ENCODE peak calls at places on chromosome 15, in five cellular contexts. Y is GM23338, C is HepG2, B is K562, T is H1. I is an unnamed sample.

GRCh38 chr15:95162521-95162920 is 931.2 kb downstream of the MCTP2 start:
- DNase-seq in B (no peak), T (no peak), C (no peak), Y (no peak), I (no peak)

GRCh38 chr15:62618432-62618831 is 424.1 kb upstream of the TPM1 start:
- DNase-seq in Y (no peak), T (no peak), C (no peak), B (no peak), I (no peak)

GRCh38 chr15:91947370-91947769 is 93.9 kb downstream of the SLCO3A1 start:
- DNase-seq in C (no peak), B (no peak), T (no peak), Y (no peak), I (no peak)

GRCh38 chr15:45611305-45611704 is 23.5 kb upstream of the SQOR start:
- DNase-seq in C (peak), T (no peak), Y (peak), B (no peak), I (no peak)

GRCh38 chr15:83458396-83458795 is 11.3 kb downstream of the SH3GL3 start:
- DNase-seq in C (no peak), B (no peak), T (no peak), Y (no peak), I (no peak)

GRCh38 chr15:72486144-72486543 is 12.0 kb downstream of the ARIH1 start:
- DNase-seq in C (no peak), Y (no peak), B (no peak), T (no peak), I (no peak)

GRCh38 chr15:38300395-38300794 is 47.8 kb downstream of the SPRED1 start:
- DNase-seq in C (no peak), Y (no peak), T (no peak), B (no peak), I (no peak)

GRCh38 chr15:39434751-39435238 is 146.1 kb upstream of the THBS1 start:
- DNase-seq in Y (peak), C (peak), T (no peak), B (no peak), I (no peak)

GRCh38 chr15:77607894-77608261 is 24.8 kb downstream of the LINGO1 start:
- DNase-seq in T (no peak), Y (no peak), C (no peak), B (no peak), I (no peak)

GRCh38 chr15:85296615-85297402 is 83.6 kb upstream of the AKAP13 start:
- DNase-seq in C (peak), B (no peak), T (peak), Y (peak), I (peak)

GRCh38 chr15:90552162-90552928 is 22.6 kb downstream of the CRTC3 start:
- DNase-seq in C (no peak), T (no peak), B (no peak), Y (no peak), I (no peak)

GRCh38 chr15:98649996-98650870 is 1.9 kb downstream of the IGF1R start:
- DNase-seq in B (no peak), Y (peak), T (no peak), C (peak), I (no peak)

GRCh38 chr15:40437754-40438687 is 2.7 kb upstream of the BAHD1 start:
- DNase-seq in Y (peak), T (peak), B (no peak), C (no peak), I (peak)

GRCh38 chr15:74364936-74365618 is 2.4 kb downstream of the CYP11A1 start:
- DNase-seq in C (no peak), Y (peak), T (no peak), B (no peak), I (peak)

GRCh38 chr15:28961391-28961790 is 75.6 kb downstream of the APBA2 start:
- DNase-seq in T (peak), B (no peak), C (no peak), Y (peak), I (no peak)

GRCh38 chr15:62570405-62570783 is 405.3 kb upstream of the C2CD4B start:
- DNase-seq in B (no peak), C (no peak), Y (no peak), T (no peak), I (no peak)

GRCh38 chr15:48806151-48806550 is 4.7 kb downstream of the CEP152 start:
- DNase-seq in B (no peak), C (no peak), Y (peak), T (no peak), I (no peak)

GRCh38 chr15:41545218-41545617 is 1.2 kb upstream of the RPAP1 start:
- DNase-seq in Y (no peak), T (no peak), B (no peak), C (no peak), I (no peak)

GRCh38 chr15:41544650-41545015 is 576 bp upstream of the RPAP1 start:
- DNase-seq in T (no peak), C (no peak), Y (no peak), B (no peak), I (no peak)

GRCh38 chr15:41543521-41543870 is 561 bp downstream of the RPAP1 start:
- DNase-seq in B (no peak), T (no peak), Y (no peak), C (no peak), I (no peak)

GRCh38 chr15:41550066-41550805 is 6.2 kb upstream of the RPAP1 start:
- DNase-seq in C (peak), T (no peak), Y (no peak), B (no peak), I (no peak)

DNA sequence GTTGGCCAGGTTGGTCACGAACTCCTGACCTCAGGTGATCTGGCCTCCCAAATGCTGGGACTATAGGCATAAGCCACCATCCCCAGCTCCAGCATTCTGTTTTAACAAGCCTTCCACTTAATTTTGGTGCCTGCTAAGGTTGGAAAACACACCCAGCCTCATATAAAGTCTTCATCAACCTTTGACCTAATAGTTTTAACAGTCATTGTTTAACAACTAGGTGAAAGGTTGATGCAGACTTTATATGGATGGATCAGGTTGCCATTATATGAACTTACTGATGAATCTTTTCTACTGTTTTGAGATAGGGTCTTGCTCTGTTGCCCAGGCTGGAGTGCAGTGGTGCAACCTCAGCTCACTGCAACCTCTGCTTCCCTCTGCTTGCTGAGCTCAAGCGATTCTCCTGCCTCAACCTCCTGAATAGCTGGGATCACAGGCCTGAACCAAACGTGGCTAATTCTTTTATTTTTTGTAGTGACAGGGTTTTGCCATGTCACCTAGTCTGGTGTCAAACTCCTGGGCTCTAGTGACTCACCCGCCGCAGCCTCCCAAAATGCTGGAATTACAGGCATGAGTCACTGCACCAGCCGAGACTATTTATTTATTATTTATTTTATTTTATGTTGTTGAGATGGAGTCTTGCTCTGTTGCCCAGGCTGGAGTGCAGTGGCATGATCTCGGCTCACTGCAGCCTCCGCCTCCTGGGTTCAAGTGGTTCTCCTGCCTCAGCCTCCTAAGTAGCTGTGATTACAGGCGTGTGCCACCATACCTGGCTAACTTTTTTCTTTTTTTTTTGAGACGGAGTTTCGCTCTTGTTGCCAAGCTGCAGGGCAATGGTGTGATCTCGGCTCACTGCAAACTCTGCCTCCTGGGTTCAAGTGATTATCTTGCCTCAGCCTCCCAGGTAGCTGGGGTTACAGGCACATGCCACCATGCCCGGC is 3.1 kb upstream of the RPAP1 start:
- DNase-seq in Y (no peak), C (no peak), B (no peak), T (no peak), I (no peak)
- TF ChIP-seq CREB1 in Y (no peak), C (no peak), B (no peak), T (no peak), I (no peak)

GRCh38 chr15:64426845-64427465 is 33.4 kb upstream of the ZNF609 start:
- DNase-seq in C (peak), B (no peak), T (no peak), Y (peak), I (no peak)
- TF ChIP-seq CREB1 in C (no peak), B (no peak), T (no peak), Y (no peak), I (no peak)

DNA sequence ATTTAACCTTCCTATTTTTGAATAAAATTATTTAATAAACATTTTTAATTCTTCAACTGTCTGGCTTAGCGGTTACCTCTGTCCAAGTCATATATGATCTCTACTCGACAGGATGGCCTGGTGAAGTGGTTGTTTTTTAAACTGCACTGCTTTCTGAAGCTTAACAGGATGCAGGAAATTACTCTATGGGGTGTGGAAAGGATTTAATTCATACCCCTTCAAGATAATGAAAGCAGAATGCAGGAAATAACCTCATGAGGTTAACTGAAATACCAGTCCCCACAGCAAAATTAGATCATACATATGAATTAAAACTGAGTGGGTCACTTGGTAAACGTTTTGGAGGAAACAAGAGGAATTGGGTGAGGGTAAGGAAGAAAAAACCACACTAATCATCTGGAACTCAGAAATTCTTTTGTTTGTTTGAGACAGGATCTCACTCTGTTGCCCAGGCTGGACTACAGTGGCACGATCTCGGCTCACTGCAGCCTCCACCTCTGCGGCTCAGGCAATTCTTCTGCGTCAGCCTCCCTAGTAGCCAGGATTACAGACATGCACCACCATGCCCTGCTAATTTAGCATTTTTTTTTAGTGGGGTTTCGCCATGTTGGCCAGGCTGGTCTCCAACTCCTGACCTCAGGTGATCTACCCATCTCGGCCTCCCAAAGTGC is 50.1 kb downstream of the LYSMD4 start:
- DNase-seq in B (no peak), Y (no peak), C (no peak), T (no peak), I (no peak)
- TF ChIP-seq CREB1 in B (no peak), Y (no peak), C (no peak), T (no peak), I (no peak)

DNA sequence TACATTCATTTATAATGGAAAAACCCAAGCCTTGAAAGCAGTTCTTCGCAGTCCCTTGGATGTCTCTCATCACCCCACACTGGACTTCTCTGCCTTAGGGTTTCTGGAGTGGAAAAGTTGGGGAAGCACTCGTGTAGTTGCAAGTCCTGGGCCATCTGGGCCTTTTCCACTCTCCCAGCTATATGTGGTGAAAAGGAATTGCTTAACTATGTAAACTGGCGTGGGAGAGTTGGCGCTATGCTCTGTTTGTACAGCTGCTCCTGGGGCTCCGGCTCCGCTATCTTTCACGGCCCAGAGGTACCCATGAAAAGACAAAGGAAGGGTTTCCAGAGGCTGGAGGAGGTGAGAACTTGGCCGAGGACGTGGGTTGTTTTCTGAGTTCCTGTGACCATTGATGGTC is 81.1 kb upstream of the MYZAP start:
- DNase-seq in B (no peak), T (no peak), Y (no peak), C (no peak), I (no peak)
- TF ChIP-seq CREB1 in B (no peak), T (no peak), Y (no peak), C (no peak), I (no peak)

GRCh38 chr15:79740581-79740980 is 156.2 kb downstream of the MTHFS start:
- DNase-seq in Y (no peak), T (no peak), C (no peak), B (no peak), I (no peak)

GRCh38 chr15:79738198-79738597 is 158.6 kb downstream of the MTHFS start:
- DNase-seq in Y (no peak), T (no peak), B (no peak), C (no peak), I (no peak)

GRCh38 chr15:79736435-79737000 is 160.3 kb downstream of the MTHFS start:
- DNase-seq in C (no peak), Y (no peak), B (no peak), T (no peak), I (no peak)
- TF ChIP-seq CREB1 in C (no peak), Y (no peak), B (no peak), T (no peak), I (no peak)

GRCh38 chr15:70741107-70741511 is 22.2 kb downstream of the UACA start:
- DNase-seq in C (peak), B (no peak), T (no peak), Y (no peak), I (no peak)

GRCh38 chr15:70742928-70743327 is 20.4 kb downstream of the UACA start:
- DNase-seq in B (no peak), T (no peak), Y (no peak), C (no peak), I (no peak)

DNA sequence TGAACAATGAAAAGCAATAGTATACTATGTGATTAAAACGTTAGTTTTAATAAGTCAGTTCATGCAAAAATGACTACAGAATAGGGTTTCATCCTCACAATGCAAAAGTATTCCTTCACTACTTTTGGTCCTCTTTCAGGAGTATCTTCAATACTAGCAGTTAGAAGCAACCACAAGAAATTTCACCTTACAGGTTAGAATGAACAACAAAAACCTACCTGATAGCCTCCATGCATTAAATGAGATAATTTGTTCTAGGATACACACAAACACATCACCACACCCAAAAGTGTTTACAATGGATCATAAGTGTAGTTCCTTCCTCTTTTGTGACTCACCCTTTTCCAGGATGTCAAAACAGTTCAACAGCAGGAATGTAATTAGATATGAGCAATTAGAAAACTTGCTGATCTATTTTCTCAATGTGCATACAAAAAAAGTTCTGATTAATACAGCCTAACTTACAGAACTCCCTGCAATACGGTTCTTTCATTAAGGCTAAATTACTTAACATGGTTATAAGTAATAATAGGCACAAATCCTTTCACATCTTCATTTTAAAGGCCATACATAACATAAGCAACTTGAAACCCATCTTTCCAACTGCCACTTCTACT is 21.6 kb downstream of the UACA start:
- DNase-seq in C (peak), B (no peak), Y (no peak), T (no peak), I (no peak)
- TF ChIP-seq CREB1 in C (no peak), B (no peak), Y (no peak), T (no peak), I (no peak)

GRCh38 chr15:59862191-59863155 is 141.6 kb upstream of the FOXB1 start:
- DNase-seq in T (peak), C (no peak), Y (no peak), B (no peak), I (no peak)
- TF ChIP-seq CREB1 in T (no peak), C (no peak), Y (no peak), B (no peak), I (no peak)

GRCh38 chr15:79003896-79004295 is 59.0 kb upstream of the CTSH start:
- DNase-seq in B (no peak), Y (no peak), C (no peak), T (no peak), I (no peak)

GRCh38 chr15:79006071-79006470 is 61.2 kb upstream of the CTSH start:
- DNase-seq in T (no peak), B (no peak), C (no peak), Y (no peak), I (no peak)

GRCh38 chr15:79002631-79003030 is 57.8 kb upstream of the CTSH start:
- DNase-seq in B (no peak), Y (no peak), T (no peak), C (no peak), I (no peak)

GRCh38 chr15:79004336-79004735 is 59.5 kb upstream of the CTSH start:
- DNase-seq in Y (peak), B (peak), T (no peak), C (peak), I (no peak)

GRCh38 chr15:79003301-79003700 is 58.5 kb upstream of the CTSH start:
- DNase-seq in Y (no peak), T (no peak), C (no peak), B (no peak), I (no peak)
- TF ChIP-seq CREB1 in Y (no peak), T (no peak), C (no peak), B (no peak), I (no peak)

I was measured in WTC11.